ENCODE peak calls at places on chromosome 21, in ten cellular contexts. One of them, this sample, is unnamed.

GRCh38 chr21:19529031-19529430 is 1125.4 kb upstream of the TMPRSS15 start:
- DNase-seq in GM12891: no peak
- DNase-seq in H1: no peak
- DNase-seq in sigmoid colon: no peak
- DNase-seq in suprapubic skin: no peak
- DNase-seq in SK-N-SH: no peak
- DNase-seq in stomach: no peak
- DNase-seq in prostate gland: no peak
- DNase-seq in transverse colon: no peak
- DNase-seq in spleen: no peak
- DNase-seq in this sample: no peak

GRCh38 chr21:31732891-31733520 is 1.1 kb upstream of the SCAF4 start:
- DNase-seq in GM12891: no peak
- DNase-seq in spleen: no peak
- DNase-seq in prostate gland: no peak
- DNase-seq in suprapubic skin: no peak
- DNase-seq in transverse colon: peak; percentile 20
- DNase-seq in stomach: no peak
- DNase-seq in SK-N-SH: peak; percentile 52
- DNase-seq in H1: peak; percentile 57
- DNase-seq in sigmoid colon: peak; percentile 66
- DNase-seq in this sample: no peak

GRCh38 chr21:32940079-32941014 is 85.4 kb upstream of the OLIG2 start:
- DNase-seq in spleen: no peak
- DNase-seq in SK-N-SH: peak; percentile 28
- DNase-seq in prostate gland: peak; percentile 53
- DNase-seq in sigmoid colon: no peak
- DNase-seq in transverse colon: peak; percentile 41
- DNase-seq in suprapubic skin: no peak
- DNase-seq in H1: no peak
- DNase-seq in stomach: peak; percentile 44
- DNase-seq in GM12891: no peak
- DNase-seq in this sample: no peak

GRCh38 chr21:25396135-25396711 is 211.1 kb downstream of the MRPL39 start:
- DNase-seq in GM12891: peak; percentile 24
- DNase-seq in transverse colon: no peak
- DNase-seq in H1: no peak
- DNase-seq in suprapubic skin: no peak
- DNase-seq in prostate gland: no peak
- DNase-seq in stomach: no peak
- DNase-seq in spleen: no peak
- DNase-seq in SK-N-SH: no peak
- DNase-seq in sigmoid colon: no peak
- DNase-seq in this sample: no peak

GRCh38 chr21:33314096-33314495 is 10.7 kb upstream of the IFNAR1 start:
- DNase-seq in sigmoid colon: no peak
- DNase-seq in SK-N-SH: no peak
- DNase-seq in prostate gland: no peak
- DNase-seq in spleen: no peak
- DNase-seq in H1: no peak
- DNase-seq in GM12891: no peak
- DNase-seq in stomach: no peak
- DNase-seq in suprapubic skin: no peak
- DNase-seq in transverse colon: no peak
- DNase-seq in this sample: no peak

GRCh38 chr21:27047331-27048314 is 80.7 kb upstream of the ADAMTS5 start:
- DNase-seq in SK-N-SH: no peak
- DNase-seq in spleen: no peak
- DNase-seq in H1: no peak
- DNase-seq in GM12891: no peak
- DNase-seq in stomach: no peak
- DNase-seq in transverse colon: no peak
- DNase-seq in prostate gland: no peak
- DNase-seq in sigmoid colon: no peak
- DNase-seq in suprapubic skin: no peak
- DNase-seq in this sample: no peak

GRCh38 chr21:29125199-29125598 is 5.2 kb upstream of the MAP3K7CL start:
- DNase-seq in spleen: no peak
- DNase-seq in transverse colon: no peak
- DNase-seq in SK-N-SH: no peak
- DNase-seq in GM12891: no peak
- DNase-seq in sigmoid colon: no peak
- DNase-seq in prostate gland: no peak
- DNase-seq in stomach: no peak
- DNase-seq in suprapubic skin: no peak
- DNase-seq in H1: no peak
- DNase-seq in this sample: no peak

GRCh38 chr21:34761758-34762330 is 93.0 kb downstream of the CLIC6 start:
- DNase-seq in sigmoid colon: no peak
- DNase-seq in spleen: no peak
- DNase-seq in GM12891: no peak
- DNase-seq in transverse colon: no peak
- DNase-seq in H1: no peak
- DNase-seq in suprapubic skin: no peak
- DNase-seq in prostate gland: no peak
- DNase-seq in SK-N-SH: no peak
- DNase-seq in stomach: no peak
- DNase-seq in this sample: no peak

GRCh38 chr21:20877976-20878375 is 120.2 kb upstream of the NCAM2 start:
- DNase-seq in transverse colon: no peak
- DNase-seq in prostate gland: no peak
- DNase-seq in spleen: no peak
- DNase-seq in SK-N-SH: no peak
- DNase-seq in suprapubic skin: no peak
- DNase-seq in GM12891: no peak
- DNase-seq in H1: no peak
- DNase-seq in stomach: no peak
- DNase-seq in sigmoid colon: no peak
- DNase-seq in this sample: no peak

GRCh38 chr21:20875741-20876140 is 122.5 kb upstream of the NCAM2 start:
- DNase-seq in stomach: no peak
- DNase-seq in H1: no peak
- DNase-seq in transverse colon: no peak
- DNase-seq in suprapubic skin: no peak
- DNase-seq in SK-N-SH: no peak
- DNase-seq in GM12891: no peak
- DNase-seq in prostate gland: no peak
- DNase-seq in sigmoid colon: no peak
- DNase-seq in spleen: no peak
- DNase-seq in this sample: no peak

GRCh38 chr21:20874202-20874601 is 124.0 kb upstream of the NCAM2 start:
- DNase-seq in prostate gland: no peak
- DNase-seq in sigmoid colon: no peak
- DNase-seq in H1: no peak
- DNase-seq in transverse colon: no peak
- DNase-seq in suprapubic skin: no peak
- DNase-seq in stomach: no peak
- DNase-seq in GM12891: no peak
- DNase-seq in spleen: no peak
- DNase-seq in SK-N-SH: no peak
- DNase-seq in this sample: no peak
- TF ChIP-seq POLR2AphosphoS5 in prostate gland: no peak
- TF ChIP-seq POLR2AphosphoS5 in sigmoid colon: no peak
- TF ChIP-seq POLR2AphosphoS5 in H1: no peak
- TF ChIP-seq POLR2AphosphoS5 in transverse colon: no peak
- TF ChIP-seq POLR2AphosphoS5 in suprapubic skin: no peak
- TF ChIP-seq POLR2AphosphoS5 in stomach: no peak
- TF ChIP-seq POLR2AphosphoS5 in GM12891: no peak
- TF ChIP-seq POLR2AphosphoS5 in spleen: no peak
- TF ChIP-seq POLR2AphosphoS5 in SK-N-SH: no peak
- TF ChIP-seq POLR2AphosphoS5 in this sample: no peak

DNA sequence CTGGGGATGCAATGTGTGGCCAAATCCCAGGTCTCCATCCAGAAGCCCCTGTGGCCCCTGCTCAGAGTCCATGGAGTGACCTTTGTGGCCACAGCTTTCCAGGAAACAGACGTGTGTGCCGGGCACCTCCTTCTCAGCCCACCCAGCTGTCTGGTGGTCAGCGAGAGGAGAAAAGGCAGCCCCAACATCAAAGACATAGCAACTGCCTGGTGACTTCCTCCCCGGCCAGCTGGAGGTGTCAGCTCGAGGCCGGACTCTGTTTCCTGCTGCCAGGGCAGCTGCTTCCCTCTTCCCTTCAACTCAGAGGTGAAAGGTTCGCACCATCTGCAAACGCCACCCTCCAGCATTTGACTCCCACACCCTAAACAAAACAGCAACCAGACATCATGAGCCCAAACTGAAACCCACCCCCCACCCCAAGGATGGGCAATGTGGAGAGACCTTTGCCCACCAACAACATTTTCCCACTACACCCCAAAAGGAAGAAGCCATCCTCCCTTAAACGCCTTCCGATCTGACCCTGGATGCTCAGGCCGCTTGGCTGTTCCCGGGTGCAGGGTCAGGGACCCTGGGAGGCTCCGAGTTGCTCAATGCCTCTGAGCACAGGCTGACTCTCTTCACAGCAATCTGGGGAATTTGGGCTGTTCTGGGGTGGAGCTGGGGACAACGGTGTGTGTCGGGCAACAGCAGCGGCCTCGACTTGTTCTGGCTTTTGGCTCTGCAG is 162.3 kb downstream of the PSMG1 start:
- DNase-seq in H1: no peak
- DNase-seq in SK-N-SH: no peak
- DNase-seq in transverse colon: peak; percentile 39
- DNase-seq in GM12891: no peak
- DNase-seq in spleen: peak; percentile 88
- DNase-seq in sigmoid colon: peak; percentile 72
- DNase-seq in stomach: no peak
- DNase-seq in suprapubic skin: no peak
- DNase-seq in prostate gland: no peak
- DNase-seq in this sample: no peak
- TF ChIP-seq POLR2AphosphoS5 in H1: no peak
- TF ChIP-seq POLR2AphosphoS5 in SK-N-SH: no peak
- TF ChIP-seq POLR2AphosphoS5 in transverse colon: no peak
- TF ChIP-seq POLR2AphosphoS5 in GM12891: no peak
- TF ChIP-seq POLR2AphosphoS5 in spleen: peak; percentile 76
- TF ChIP-seq POLR2AphosphoS5 in sigmoid colon: peak; percentile 13
- TF ChIP-seq POLR2AphosphoS5 in stomach: peak; percentile 45
- TF ChIP-seq POLR2AphosphoS5 in suprapubic skin: no peak
- TF ChIP-seq POLR2AphosphoS5 in prostate gland: no peak
- TF ChIP-seq POLR2AphosphoS5 in this sample: no peak

GRCh38 chr21:44853601-44854390 is 19.7 kb downstream of the PTTG1IP start:
- DNase-seq in sigmoid colon: no peak
- DNase-seq in prostate gland: no peak
- DNase-seq in suprapubic skin: peak; percentile 54
- DNase-seq in stomach: peak; percentile 71
- DNase-seq in SK-N-SH: no peak
- DNase-seq in GM12891: no peak
- DNase-seq in H1: no peak
- DNase-seq in transverse colon: peak; percentile 52
- DNase-seq in spleen: no peak
- DNase-seq in this sample: peak; percentile 46

GRCh38 chr21:44855572-44855971 is 17.9 kb downstream of the PTTG1IP start:
- DNase-seq in GM12891: no peak
- DNase-seq in SK-N-SH: no peak
- DNase-seq in suprapubic skin: no peak
- DNase-seq in prostate gland: no peak
- DNase-seq in transverse colon: no peak
- DNase-seq in stomach: no peak
- DNase-seq in H1: no peak
- DNase-seq in spleen: no peak
- DNase-seq in sigmoid colon: no peak
- DNase-seq in this sample: no peak

GRCh38 chr21:44856131-44856530 is 17.4 kb downstream of the PTTG1IP start:
- DNase-seq in sigmoid colon: no peak
- DNase-seq in spleen: no peak
- DNase-seq in transverse colon: no peak
- DNase-seq in stomach: no peak
- DNase-seq in GM12891: no peak
- DNase-seq in H1: no peak
- DNase-seq in SK-N-SH: no peak
- DNase-seq in prostate gland: no peak
- DNase-seq in suprapubic skin: no peak
- DNase-seq in this sample: peak; percentile 48

GRCh38 chr21:44854391-44854663 is 19.2 kb downstream of the PTTG1IP start:
- DNase-seq in GM12891: no peak
- DNase-seq in transverse colon: no peak
- DNase-seq in spleen: no peak
- DNase-seq in SK-N-SH: no peak
- DNase-seq in suprapubic skin: no peak
- DNase-seq in sigmoid colon: no peak
- DNase-seq in stomach: no peak
- DNase-seq in prostate gland: no peak
- DNase-seq in H1: no peak
- DNase-seq in this sample: no peak

DNA sequence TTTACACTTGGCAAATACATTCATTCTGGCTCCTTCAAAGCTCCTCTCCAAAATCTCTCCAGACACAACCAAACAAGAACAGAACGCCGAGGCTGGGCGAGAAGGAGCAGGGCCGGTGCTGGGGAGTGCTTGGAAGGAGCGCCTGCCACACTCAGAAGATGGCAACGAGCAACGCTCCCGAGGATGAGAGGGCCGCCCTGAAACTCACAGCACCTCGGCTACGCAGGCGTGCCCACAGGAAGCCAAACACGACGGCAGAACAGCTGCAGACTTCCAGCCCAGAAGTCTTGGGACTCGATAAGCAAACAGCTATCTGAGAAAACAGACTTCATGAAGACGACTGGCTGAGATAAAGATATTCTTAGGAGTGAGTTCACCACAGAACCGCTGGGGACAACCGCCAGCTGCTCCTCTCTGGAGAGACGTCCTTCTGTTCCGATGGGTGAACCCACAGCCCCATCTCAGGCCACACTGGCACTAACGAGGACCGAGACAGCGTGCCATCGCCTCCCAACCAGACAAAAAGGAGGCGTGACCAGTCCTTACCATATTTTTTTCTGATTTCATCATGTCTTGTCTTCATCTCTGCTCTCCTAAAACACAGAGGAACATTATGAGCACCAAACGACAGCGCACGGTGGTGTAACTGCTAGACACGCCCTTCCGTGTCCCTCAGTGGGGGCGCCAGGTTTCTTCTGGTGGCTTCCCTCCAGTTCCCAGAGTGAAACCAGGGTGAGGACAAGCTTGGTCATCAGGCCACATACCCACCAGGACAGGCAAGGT is 18.6 kb downstream of the PTTG1IP start:
- DNase-seq in SK-N-SH: no peak
- DNase-seq in H1: no peak
- DNase-seq in spleen: no peak
- DNase-seq in transverse colon: no peak
- DNase-seq in suprapubic skin: no peak
- DNase-seq in GM12891: no peak
- DNase-seq in stomach: no peak
- DNase-seq in sigmoid colon: no peak
- DNase-seq in prostate gland: no peak
- DNase-seq in this sample: no peak
- TF ChIP-seq POLR2AphosphoS5 in SK-N-SH: no peak
- TF ChIP-seq POLR2AphosphoS5 in H1: no peak
- TF ChIP-seq POLR2AphosphoS5 in spleen: peak; percentile 56
- TF ChIP-seq POLR2AphosphoS5 in transverse colon: no peak
- TF ChIP-seq POLR2AphosphoS5 in suprapubic skin: no peak
- TF ChIP-seq POLR2AphosphoS5 in GM12891: no peak
- TF ChIP-seq POLR2AphosphoS5 in stomach: no peak
- TF ChIP-seq POLR2AphosphoS5 in sigmoid colon: no peak
- TF ChIP-seq POLR2AphosphoS5 in prostate gland: no peak
- TF ChIP-seq POLR2AphosphoS5 in this sample: no peak

DNA sequence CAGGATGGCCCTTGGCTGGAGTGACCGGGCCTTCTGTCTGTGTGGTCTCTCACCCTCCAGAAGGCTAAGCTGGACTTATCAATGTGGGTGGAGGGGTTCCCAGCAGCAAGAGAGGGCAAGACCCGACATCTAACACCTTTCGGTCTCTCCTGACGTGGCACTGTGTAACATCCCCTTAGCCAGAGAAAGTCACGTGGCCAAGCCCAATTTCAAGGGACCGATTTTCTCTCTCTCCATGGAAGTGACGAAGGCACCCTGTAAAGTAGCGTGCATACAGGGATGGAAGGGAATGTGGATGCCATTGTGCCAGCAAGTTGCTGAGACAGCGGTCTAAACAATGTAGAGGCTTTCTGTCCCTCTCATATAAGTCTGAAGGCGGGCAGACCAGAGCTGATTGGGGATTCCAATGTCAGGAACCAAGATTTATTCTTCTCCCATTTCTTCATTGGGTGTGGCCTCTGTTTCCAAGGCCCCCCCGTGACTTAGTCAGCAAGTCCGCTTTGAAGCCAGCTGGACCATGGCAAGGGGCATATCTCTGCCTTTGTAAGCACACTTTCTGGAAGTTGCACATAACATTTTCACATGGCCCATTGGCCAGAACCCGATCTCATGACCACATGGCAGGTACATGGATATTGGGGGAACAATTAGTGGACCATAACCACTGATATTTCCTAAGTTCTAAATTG is 12.5 kb downstream of the MX1 start:
- DNase-seq in prostate gland: no peak
- DNase-seq in H1: peak; percentile 19
- DNase-seq in suprapubic skin: no peak
- DNase-seq in SK-N-SH: no peak
- DNase-seq in stomach: no peak
- DNase-seq in GM12891: no peak
- DNase-seq in spleen: no peak
- DNase-seq in sigmoid colon: no peak
- DNase-seq in transverse colon: no peak
- DNase-seq in this sample: no peak
- TF ChIP-seq POLR2AphosphoS5 in prostate gland: no peak
- TF ChIP-seq POLR2AphosphoS5 in H1: no peak
- TF ChIP-seq POLR2AphosphoS5 in suprapubic skin: no peak
- TF ChIP-seq POLR2AphosphoS5 in SK-N-SH: no peak
- TF ChIP-seq POLR2AphosphoS5 in stomach: no peak
- TF ChIP-seq POLR2AphosphoS5 in GM12891: no peak
- TF ChIP-seq POLR2AphosphoS5 in spleen: no peak
- TF ChIP-seq POLR2AphosphoS5 in sigmoid colon: no peak
- TF ChIP-seq POLR2AphosphoS5 in transverse colon: no peak
- TF ChIP-seq POLR2AphosphoS5 in this sample: no peak